ENCODE peak calls at places on chromosomes 5 and 9, in five cellular contexts. T is Panc1, I is fibroblast of pulmonary artery, X is ascending aorta, C is spleen. F is an unnamed sample.

GRCh38 chr5:87119588-87119987 is 148.1 kb upstream of the RASA1 start:
- DNase-seq in X (no peak), C (no peak), I (no peak), T (no peak), F (no peak)

GRCh38 chr5:160439205-160439600 is 17.5 kb downstream of the PTTG1 start:
- DNase-seq in I (peak; percentile 82), C (peak; percentile 95), T (peak; percentile 88), X (peak; percentile 91), F (no peak)

GRCh38 chr5:172758077-172758835 is 12.7 kb downstream of the DUSP1 start:
- DNase-seq in I (peak; percentile 97), X (peak; percentile 80), T (no peak), C (peak; percentile 36), F (peak; percentile 66)

GRCh38 chr5:191036-191948 is at the start of gene LRRC14B:
- DNase-seq in I (no peak), T (no peak), C (peak; percentile 84), X (no peak), F (peak; percentile 61)

GRCh38 chr9:125844611-125845010 is 97.4 kb downstream of the PBX3 start:
- DNase-seq in I (no peak), T (no peak), C (no peak), X (no peak), F (no peak)

GRCh38 chr5:79077680-79078365 is 8.3 kb downstream of the BHMT2 start:
- DNase-seq in C (no peak), T (no peak), X (no peak), I (no peak), F (no peak)

GRCh38 chr5:159928122-159928960 is 12.1 kb downstream of the ADRA1B start:
- DNase-seq in T (peak; percentile 90), C (no peak), X (no peak), I (peak; percentile 72), F (peak; percentile 85)

GRCh38 chr5:112762113-112762810 is 24.6 kb downstream of the APC start:
- DNase-seq in X (no peak), I (peak; percentile 38), T (no peak), C (no peak), F (no peak)

GRCh38 chr5:173163219-173163618 is 18.9 kb downstream of the BNIP1 start:
- DNase-seq in C (no peak), I (peak; percentile 48), X (no peak), T (no peak), F (no peak)

GRCh38 chr5:77643654-77644404 is 5.3 kb upstream of the OTP start:
- DNase-seq in X (no peak), I (no peak), C (no peak), T (no peak), F (no peak)

GRCh38 chr5:110177729-110178128 is 488.0 kb downstream of the MAN2A1 start:
- DNase-seq in I (no peak), X (no peak), T (no peak), C (no peak), F (no peak)

DNA sequence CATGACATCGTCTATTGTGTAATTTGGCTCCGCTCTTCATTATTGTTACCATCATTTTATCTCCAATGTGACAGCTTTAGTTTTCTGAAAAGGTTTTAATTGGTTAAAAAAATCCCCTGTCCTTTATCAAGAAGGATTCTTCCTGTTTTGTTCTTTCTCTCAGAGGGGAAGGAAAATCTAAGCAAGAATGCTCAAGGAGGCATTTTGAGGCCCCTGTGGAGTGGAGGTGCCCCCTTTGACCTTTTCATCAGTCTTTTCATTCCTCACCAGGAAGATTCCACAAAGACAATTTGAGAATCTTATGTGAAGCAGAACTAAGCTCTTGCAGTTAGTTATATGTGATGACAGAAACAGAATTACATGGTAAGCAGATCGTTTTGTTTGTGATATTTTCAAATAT is 489.6 kb downstream of the MAN2A1 start:
- DNase-seq in X (no peak), T (no peak), C (no peak), I (no peak), F (no peak)
- TF ChIP-seq CTCF in X (no peak), T (no peak), C (no peak), I (no peak), F (no peak)

DNA sequence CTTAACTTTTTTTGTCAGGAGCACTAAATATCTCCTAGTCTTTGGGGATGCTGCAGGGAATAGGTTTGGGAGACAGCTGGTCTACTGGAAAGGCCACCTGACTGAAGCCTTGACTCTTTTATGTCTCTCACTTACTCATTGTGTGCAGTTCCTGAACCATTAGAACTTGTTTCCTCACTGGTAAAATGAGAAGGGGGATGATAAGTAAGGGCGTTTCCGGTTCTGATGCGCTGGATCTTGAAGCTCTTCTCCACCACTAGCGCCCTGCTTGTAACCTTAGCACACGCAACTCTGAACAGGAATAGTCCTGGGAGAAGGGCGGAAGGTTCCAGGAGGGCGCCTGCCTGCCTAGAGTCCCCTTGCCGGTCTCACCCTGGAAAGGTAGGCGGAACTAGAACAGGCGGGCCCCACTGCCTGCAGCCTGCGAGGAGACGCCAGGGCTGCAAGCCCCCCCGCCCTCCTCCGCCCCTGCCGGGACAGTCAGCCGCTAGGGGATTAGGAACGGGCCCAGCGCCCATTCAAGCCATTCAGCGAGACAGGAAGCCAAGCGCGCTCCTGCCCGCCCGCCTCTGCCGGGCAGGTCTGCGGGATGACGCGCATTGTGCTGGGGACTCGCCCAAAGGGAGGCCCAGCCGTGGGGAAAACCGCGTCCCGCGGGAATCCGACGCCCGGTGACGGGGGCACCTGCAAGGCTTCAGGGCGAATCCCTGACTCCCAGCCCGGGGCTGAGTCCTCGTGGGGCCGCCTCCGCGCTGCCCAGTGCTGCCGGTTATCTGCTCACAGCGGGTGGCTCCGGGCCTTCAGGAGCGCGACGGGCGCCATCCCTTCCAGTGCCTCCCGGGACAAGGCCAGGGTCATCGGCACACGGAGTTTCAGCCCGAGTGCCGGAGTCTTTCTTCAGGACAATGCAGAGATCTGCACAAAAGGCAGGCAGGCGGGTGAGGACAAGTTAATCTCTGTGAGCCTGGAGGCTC is 44.0 kb upstream of the XPA start:
- DNase-seq in T (no peak), I (peak; percentile 62), X (peak; percentile 72), C (no peak), F (peak; percentile 80)
- TF ChIP-seq CTCF in T (no peak), I (no peak), X (no peak), C (peak; percentile 6), F (peak; percentile 19)

DNA sequence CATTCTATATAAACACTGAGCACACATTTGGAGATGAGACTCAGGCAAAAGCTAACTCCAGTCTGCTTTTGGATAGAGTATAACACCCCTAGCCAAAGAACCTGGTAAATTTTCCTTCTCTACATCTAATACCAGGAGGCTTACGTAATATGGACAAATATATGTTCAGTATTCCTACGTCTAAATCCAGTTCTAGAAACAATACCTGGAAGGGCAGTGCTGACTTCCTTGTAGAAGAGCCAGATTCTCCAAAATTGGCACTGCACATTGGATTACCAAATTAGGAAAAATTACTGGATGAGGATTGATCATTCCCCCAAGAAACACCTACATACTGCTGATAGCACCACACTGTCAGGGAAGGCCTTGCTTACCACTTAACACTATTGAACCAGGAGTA is 247.4 kb downstream of the SAXO1 start:
- DNase-seq in C (no peak), X (no peak), I (peak; percentile 65), T (no peak), F (no peak)
- TF ChIP-seq CTCF in C (no peak), X (no peak), I (no peak), T (no peak), F (no peak)

GRCh38 chr9:91033802-91034201 is 232.2 kb downstream of the SYK start:
- DNase-seq in C (peak; percentile 86), X (no peak), I (no peak), T (no peak), F (no peak)
- TF ChIP-seq CTCF in C (peak; percentile 33), X (no peak), I (peak; percentile 45), T (peak; percentile 72), F (peak; percentile 12)

GRCh38 chr9:96051423-96051822 is 175.9 kb downstream of the ERCC6L2 start:
- DNase-seq in X (no peak), I (no peak), T (no peak), C (no peak), F (no peak)
- TF ChIP-seq CTCF in X (no peak), I (no peak), T (no peak), C (no peak), F (no peak)

DNA sequence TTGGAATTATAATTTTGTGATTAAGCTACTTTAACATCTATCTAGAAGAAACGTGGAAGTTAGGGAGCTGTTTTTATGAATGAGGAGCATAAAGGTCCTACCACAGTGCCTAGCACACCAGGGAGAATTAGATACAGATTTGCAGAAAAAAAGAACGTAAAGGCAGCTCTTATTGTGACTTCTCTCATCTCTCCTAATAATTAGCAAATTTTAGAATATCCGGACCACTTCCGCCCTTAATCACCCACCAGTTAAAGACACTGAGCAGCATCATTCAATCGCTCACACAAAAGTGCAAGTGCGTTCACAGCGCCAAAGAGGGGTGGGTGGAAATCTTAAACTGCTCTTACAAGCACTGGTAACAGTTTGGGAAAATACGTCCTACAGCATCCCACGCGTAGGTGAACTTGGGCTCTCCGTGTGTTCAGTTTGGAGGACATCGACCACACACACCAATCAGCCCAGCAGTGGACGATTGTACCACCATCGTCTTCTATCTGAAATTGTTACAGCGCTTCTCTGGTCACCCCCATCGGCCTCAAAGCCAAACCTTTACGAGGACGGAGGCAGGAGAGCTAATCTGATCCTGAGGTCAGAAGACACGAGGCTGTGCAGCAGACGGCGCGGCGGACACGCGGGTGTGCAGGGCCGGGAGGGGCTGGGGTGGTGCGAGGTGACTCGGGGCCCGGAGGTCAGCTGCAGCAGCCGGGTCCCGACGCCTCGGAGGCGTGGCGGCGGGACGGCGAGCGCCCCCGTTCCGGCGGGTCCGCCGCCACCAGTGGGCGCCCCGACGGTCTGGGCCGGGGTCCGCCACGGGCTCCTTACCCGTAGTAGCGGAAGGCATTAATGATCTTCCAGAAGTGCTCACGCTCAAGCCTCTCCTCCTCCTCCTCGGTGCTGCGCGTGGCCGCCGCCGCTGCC is 646 bp downstream of the CARNMT1 start:
- DNase-seq in C (peak; percentile 93), X (peak; percentile 80), T (no peak), I (peak; percentile 35), F (peak; percentile 49)
- TF ChIP-seq CTCF in C (no peak), X (no peak), T (no peak), I (no peak), F (no peak)

F was measured in RWPE2.